ENCODE peak calls at places on chromosomes 6 and 20, in ten cellular contexts. One of them, this sample, is unnamed.

GRCh38 chr6:32086661-32087573 is 22.2 kb downstream of the TNXB start:
- DNase-seq in neural crest cell: no peak
- DNase-seq in GM20000: peak; percentile 80
- DNase-seq in GM10248: peak; percentile 74
- DNase-seq in hepatocyte: no peak
- DNase-seq in progenitor cell of endocrine pancreas: no peak
- DNase-seq in fibroblast of lung: peak; percentile 87
- DNase-seq in HFF-Myc: peak; percentile 38
- DNase-seq in GM12865: peak; percentile 82
- DNase-seq in H9: no peak
- DNase-seq in this sample: peak; percentile 73

GRCh38 chr20:35558416-35558815 is 16.5 kb downstream of the ERGIC3 start:
- DNase-seq in progenitor cell of endocrine pancreas: no peak
- DNase-seq in HFF-Myc: no peak
- DNase-seq in neural crest cell: no peak
- DNase-seq in GM10248: no peak
- DNase-seq in fibroblast of lung: no peak
- DNase-seq in GM12865: no peak
- DNase-seq in H9: no peak
- DNase-seq in hepatocyte: no peak
- DNase-seq in GM20000: no peak
- DNase-seq in this sample: no peak

GRCh38 chr6:19697744-19698290 is 139.4 kb upstream of the ID4 start:
- DNase-seq in fibroblast of lung: peak; percentile 97
- DNase-seq in progenitor cell of endocrine pancreas: no peak
- DNase-seq in H9: no peak
- DNase-seq in GM20000: no peak
- DNase-seq in GM10248: no peak
- DNase-seq in hepatocyte: no peak
- DNase-seq in HFF-Myc: peak; percentile 41
- DNase-seq in neural crest cell: no peak
- DNase-seq in GM12865: no peak
- DNase-seq in this sample: peak; percentile 57

GRCh38 chr20:33162753-33163152 is 5.2 kb upstream of the BPIFA2 start:
- DNase-seq in progenitor cell of endocrine pancreas: peak; percentile 4
- DNase-seq in H9: no peak
- DNase-seq in fibroblast of lung: no peak
- DNase-seq in GM10248: no peak
- DNase-seq in HFF-Myc: no peak
- DNase-seq in hepatocyte: no peak
- DNase-seq in GM12865: peak; percentile 17
- DNase-seq in neural crest cell: no peak
- DNase-seq in GM20000: no peak
- DNase-seq in this sample: no peak

GRCh38 chr6:7108196-7108963 is 619 bp downstream of the RREB1 start:
- DNase-seq in progenitor cell of endocrine pancreas: peak; percentile 32
- DNase-seq in GM20000: peak; percentile 73
- DNase-seq in H9: peak; percentile 62
- DNase-seq in GM10248: no peak
- DNase-seq in neural crest cell: peak; percentile 38
- DNase-seq in hepatocyte: peak; percentile 72
- DNase-seq in GM12865: peak; percentile 37
- DNase-seq in HFF-Myc: no peak
- DNase-seq in fibroblast of lung: peak; percentile 62
- DNase-seq in this sample: peak; percentile 52

GRCh38 chr6:27669798-27670301 is 196.9 kb upstream of the ZNF184 start:
- DNase-seq in progenitor cell of endocrine pancreas: no peak
- DNase-seq in GM12865: no peak
- DNase-seq in fibroblast of lung: no peak
- DNase-seq in GM20000: no peak
- DNase-seq in HFF-Myc: no peak
- DNase-seq in hepatocyte: no peak
- DNase-seq in neural crest cell: no peak
- DNase-seq in H9: no peak
- DNase-seq in GM10248: peak; percentile 18
- DNase-seq in this sample: peak; percentile 25

GRCh38 chr20:63520939-63521601 is 505 bp downstream of the PPDPF start:
- DNase-seq in hepatocyte: peak; percentile 93
- DNase-seq in GM10248: peak; percentile 85
- DNase-seq in HFF-Myc: no peak
- DNase-seq in fibroblast of lung: peak; percentile 50
- DNase-seq in neural crest cell: peak; percentile 57
- DNase-seq in progenitor cell of endocrine pancreas: peak; percentile 75
- DNase-seq in GM12865: peak; percentile 83
- DNase-seq in H9: peak; percentile 54
- DNase-seq in GM20000: peak; percentile 92
- DNase-seq in this sample: peak; percentile 61

GRCh38 chr6:89313006-89313405 is 2.1 kb downstream of the GABRR2 start:
- DNase-seq in fibroblast of lung: peak; percentile 94
- DNase-seq in progenitor cell of endocrine pancreas: no peak
- DNase-seq in GM12865: no peak
- DNase-seq in hepatocyte: peak; percentile 39
- DNase-seq in neural crest cell: no peak
- DNase-seq in GM20000: no peak
- DNase-seq in HFF-Myc: peak; percentile 81
- DNase-seq in H9: no peak
- DNase-seq in GM10248: no peak
- DNase-seq in this sample: peak; percentile 83

GRCh38 chr6:116190550-116190949 is 63.3 kb downstream of the TSPYL4 start:
- DNase-seq in hepatocyte: peak; percentile 30
- DNase-seq in fibroblast of lung: peak; percentile 97
- DNase-seq in HFF-Myc: peak; percentile 46
- DNase-seq in neural crest cell: no peak
- DNase-seq in GM12865: no peak
- DNase-seq in GM20000: no peak
- DNase-seq in GM10248: no peak
- DNase-seq in progenitor cell of endocrine pancreas: no peak
- DNase-seq in H9: no peak
- DNase-seq in this sample: no peak

GRCh38 chr20:63296411-63297299 is 3.7 kb downstream of the COL20A1 start:
- DNase-seq in fibroblast of lung: no peak
- DNase-seq in H9: no peak
- DNase-seq in GM10248: no peak
- DNase-seq in hepatocyte: no peak
- DNase-seq in GM12865: no peak
- DNase-seq in neural crest cell: peak; percentile 44
- DNase-seq in progenitor cell of endocrine pancreas: no peak
- DNase-seq in GM20000: no peak
- DNase-seq in HFF-Myc: no peak
- DNase-seq in this sample: no peak

GRCh38 chr6:93369586-93370134 is 49.7 kb downstream of the EPHA7 start:
- DNase-seq in GM20000: no peak
- DNase-seq in GM10248: no peak
- DNase-seq in H9: no peak
- DNase-seq in progenitor cell of endocrine pancreas: no peak
- DNase-seq in hepatocyte: no peak
- DNase-seq in GM12865: no peak
- DNase-seq in HFF-Myc: no peak
- DNase-seq in fibroblast of lung: no peak
- DNase-seq in neural crest cell: no peak
- DNase-seq in this sample: no peak

GRCh38 chr20:38057351-38057972 is 23.9 kb downstream of the RPRD1B start:
- DNase-seq in neural crest cell: peak; percentile 91
- DNase-seq in GM20000: peak; percentile 73
- DNase-seq in HFF-Myc: peak; percentile 45
- DNase-seq in fibroblast of lung: peak; percentile 49
- DNase-seq in GM10248: peak; percentile 74
- DNase-seq in H9: peak; percentile 79
- DNase-seq in progenitor cell of endocrine pancreas: peak; percentile 77
- DNase-seq in hepatocyte: peak; percentile 93
- DNase-seq in GM12865: peak; percentile 88
- DNase-seq in this sample: peak; percentile 88

GRCh38 chr6:145562771-145563615 is 172.3 kb downstream of the EPM2A start:
- DNase-seq in progenitor cell of endocrine pancreas: no peak
- DNase-seq in GM10248: no peak
- DNase-seq in H9: no peak
- DNase-seq in GM12865: no peak
- DNase-seq in fibroblast of lung: peak; percentile 68
- DNase-seq in GM20000: no peak
- DNase-seq in HFF-Myc: no peak
- DNase-seq in neural crest cell: no peak
- DNase-seq in hepatocyte: no peak
- DNase-seq in this sample: no peak

GRCh38 chr6:151916680-151917164 is 109.2 kb downstream of the ESR1 start:
- DNase-seq in neural crest cell: no peak
- DNase-seq in HFF-Myc: peak; percentile 11
- DNase-seq in GM10248: no peak
- DNase-seq in GM20000: no peak
- DNase-seq in progenitor cell of endocrine pancreas: no peak
- DNase-seq in GM12865: no peak
- DNase-seq in hepatocyte: no peak
- DNase-seq in fibroblast of lung: peak; percentile 76
- DNase-seq in H9: no peak
- DNase-seq in this sample: peak; percentile 90

GRCh38 chr6:119446623-119447008 is 97.1 kb upstream of the MAN1A1 start:
- DNase-seq in H9: no peak
- DNase-seq in fibroblast of lung: peak; percentile 93
- DNase-seq in GM10248: no peak
- DNase-seq in hepatocyte: peak; percentile 16
- DNase-seq in neural crest cell: no peak
- DNase-seq in HFF-Myc: no peak
- DNase-seq in progenitor cell of endocrine pancreas: no peak
- DNase-seq in GM12865: no peak
- DNase-seq in GM20000: no peak
- DNase-seq in this sample: peak; percentile 57

GRCh38 chr6:142893088-142893487 is 51.9 kb downstream of the HIVEP2 start:
- DNase-seq in GM12865: no peak
- DNase-seq in fibroblast of lung: peak; percentile 66
- DNase-seq in GM10248: no peak
- DNase-seq in HFF-Myc: no peak
- DNase-seq in GM20000: no peak
- DNase-seq in neural crest cell: no peak
- DNase-seq in H9: no peak
- DNase-seq in hepatocyte: no peak
- DNase-seq in progenitor cell of endocrine pancreas: no peak
- DNase-seq in this sample: peak; percentile 48

GRCh38 chr6:139965393-139965792 is 590.9 kb upstream of the CITED2 start:
- DNase-seq in hepatocyte: no peak
- DNase-seq in progenitor cell of endocrine pancreas: no peak
- DNase-seq in H9: no peak
- DNase-seq in fibroblast of lung: peak; percentile 63
- DNase-seq in GM20000: no peak
- DNase-seq in GM10248: no peak
- DNase-seq in HFF-Myc: no peak
- DNase-seq in GM12865: no peak
- DNase-seq in neural crest cell: no peak
- DNase-seq in this sample: no peak

GRCh38 chr6:108484016-108484415 is 76.7 kb upstream of the FOXO3 start:
- DNase-seq in progenitor cell of endocrine pancreas: no peak
- DNase-seq in GM20000: no peak
- DNase-seq in HFF-Myc: no peak
- DNase-seq in fibroblast of lung: peak; percentile 41
- DNase-seq in GM10248: no peak
- DNase-seq in GM12865: no peak
- DNase-seq in neural crest cell: no peak
- DNase-seq in H9: no peak
- DNase-seq in hepatocyte: no peak
- DNase-seq in this sample: no peak

GRCh38 chr6:103344554-103345163 is 1515.1 kb downstream of the HACE1 start:
- DNase-seq in HFF-Myc: no peak
- DNase-seq in hepatocyte: no peak
- DNase-seq in GM12865: no peak
- DNase-seq in GM20000: no peak
- DNase-seq in progenitor cell of endocrine pancreas: no peak
- DNase-seq in H9: no peak
- DNase-seq in fibroblast of lung: no peak
- DNase-seq in GM10248: no peak
- DNase-seq in neural crest cell: no peak
- DNase-seq in this sample: no peak

DNA sequence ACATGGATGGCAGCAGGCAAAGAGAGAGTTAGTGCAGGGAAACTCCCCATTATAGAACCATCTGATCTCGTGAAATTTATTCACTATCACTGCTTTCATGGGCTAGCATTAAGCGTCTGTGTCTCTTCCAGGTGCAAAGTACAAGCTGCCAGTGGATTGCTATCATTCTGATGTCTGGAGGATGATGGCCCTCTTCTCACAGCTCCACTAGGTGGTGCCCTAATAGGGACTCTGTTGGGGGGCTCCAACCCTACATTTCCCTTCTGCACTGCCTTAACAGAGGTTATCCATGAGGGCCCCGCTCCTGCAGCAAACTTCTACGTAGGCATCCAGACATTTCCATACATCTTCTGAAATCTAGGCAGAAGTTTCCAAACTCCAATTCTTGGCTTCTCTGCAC is 347.8 kb upstream of the HS3ST5 start:
- DNase-seq in neural crest cell: no peak
- DNase-seq in fibroblast of lung: no peak
- DNase-seq in GM20000: no peak
- DNase-seq in hepatocyte: no peak
- DNase-seq in H9: no peak
- DNase-seq in GM12865: no peak
- DNase-seq in GM10248: no peak
- DNase-seq in progenitor cell of endocrine pancreas: no peak
- DNase-seq in HFF-Myc: no peak
- DNase-seq in this sample: no peak
- TF ChIP-seq CTCF in neural crest cell: no peak
- TF ChIP-seq CTCF in fibroblast of lung: no peak
- TF ChIP-seq CTCF in GM20000: no peak
- TF ChIP-seq CTCF in hepatocyte: no peak
- TF ChIP-seq CTCF in H9: peak; percentile 58
- TF ChIP-seq CTCF in GM12865: peak; percentile 28
- TF ChIP-seq CTCF in GM10248: no peak
- TF ChIP-seq CTCF in progenitor cell of endocrine pancreas: no peak
- TF ChIP-seq CTCF in HFF-Myc: no peak
- TF ChIP-seq CTCF in this sample: no peak

GRCh38 chr20:53749499-53749898 is 155.9 kb upstream of the ZNF217 start:
- DNase-seq in H9: no peak
- DNase-seq in HFF-Myc: no peak
- DNase-seq in GM12865: no peak
- DNase-seq in progenitor cell of endocrine pancreas: no peak
- DNase-seq in neural crest cell: no peak
- DNase-seq in GM10248: no peak
- DNase-seq in GM20000: no peak
- DNase-seq in hepatocyte: no peak
- DNase-seq in fibroblast of lung: no peak
- DNase-seq in this sample: no peak
- TF ChIP-seq CTCF in H9: no peak
- TF ChIP-seq CTCF in HFF-Myc: no peak
- TF ChIP-seq CTCF in GM12865: no peak
- TF ChIP-seq CTCF in progenitor cell of endocrine pancreas: no peak
- TF ChIP-seq CTCF in neural crest cell: no peak
- TF ChIP-seq CTCF in GM10248: no peak
- TF ChIP-seq CTCF in GM20000: no peak
- TF ChIP-seq CTCF in hepatocyte: no peak
- TF ChIP-seq CTCF in fibroblast of lung: no peak
- TF ChIP-seq CTCF in this sample: no peak

GRCh38 chr6:46184114-46184513 is 13.3 kb upstream of the ENPP5 start:
- DNase-seq in GM20000: no peak
- DNase-seq in GM10248: no peak
- DNase-seq in fibroblast of lung: peak; percentile 92
- DNase-seq in progenitor cell of endocrine pancreas: no peak
- DNase-seq in neural crest cell: no peak
- DNase-seq in H9: no peak
- DNase-seq in GM12865: no peak
- DNase-seq in hepatocyte: peak; percentile 16
- DNase-seq in HFF-Myc: peak; percentile 52
- DNase-seq in this sample: peak; percentile 76
- TF ChIP-seq CTCF in GM20000: no peak
- TF ChIP-seq CTCF in GM10248: no peak
- TF ChIP-seq CTCF in fibroblast of lung: peak; percentile 18
- TF ChIP-seq CTCF in progenitor cell of endocrine pancreas: no peak
- TF ChIP-seq CTCF in neural crest cell: no peak
- TF ChIP-seq CTCF in H9: no peak
- TF ChIP-seq CTCF in GM12865: no peak
- TF ChIP-seq CTCF in hepatocyte: no peak
- TF ChIP-seq CTCF in HFF-Myc: peak; percentile 12
- TF ChIP-seq CTCF in this sample: no peak

GRCh38 chr20:45294659-45295058 is 12.0 kb upstream of the RBPJL start:
- DNase-seq in GM20000: no peak
- DNase-seq in hepatocyte: no peak
- DNase-seq in GM10248: no peak
- DNase-seq in HFF-Myc: no peak
- DNase-seq in fibroblast of lung: no peak
- DNase-seq in progenitor cell of endocrine pancreas: no peak
- DNase-seq in GM12865: no peak
- DNase-seq in H9: no peak
- DNase-seq in neural crest cell: no peak
- DNase-seq in this sample: no peak
- TF ChIP-seq CTCF in GM20000: no peak
- TF ChIP-seq CTCF in hepatocyte: no peak
- TF ChIP-seq CTCF in GM10248: no peak
- TF ChIP-seq CTCF in HFF-Myc: no peak
- TF ChIP-seq CTCF in fibroblast of lung: no peak
- TF ChIP-seq CTCF in progenitor cell of endocrine pancreas: no peak
- TF ChIP-seq CTCF in GM12865: no peak
- TF ChIP-seq CTCF in H9: no peak
- TF ChIP-seq CTCF in neural crest cell: no peak
- TF ChIP-seq CTCF in this sample: no peak

This sample was measured in MCF 10A.